ENCODE peak calls at places on chromosomes 2 and 18, in four cellular contexts. C is NB4, D is AG09319, E is left lung. L is an unnamed sample.

GRCh38 chr2:185208261-185208660 is 530.3 kb upstream of the FSIP2 start:
- DNase-seq in E (no peak), C (peak; percentile 55), D (no peak), L (no peak)

GRCh38 chr18:35215026-35215425 is 25.8 kb upstream of the ZNF397 start:
- DNase-seq in D (no peak), C (no peak), E (no peak), L (no peak)

GRCh38 chr2:105454801-105455485 is 56.1 kb upstream of the FHL2 start:
- DNase-seq in E (no peak), D (peak; percentile 88), C (peak; percentile 59), L (no peak)

GRCh38 chr2:144083211-144083610 is 436.7 kb downstream of the ZEB2 start:
- DNase-seq in D (no peak), C (no peak), E (peak; percentile 63), L (no peak)

GRCh38 chr2:199744676-199745075 is 106.3 kb downstream of the FTCDNL1 start:
- DNase-seq in E (no peak), C (no peak), D (no peak), L (no peak)

GRCh38 chr2:237534380-237534779 is 32.0 kb upstream of the PRLH start:
- DNase-seq in E (no peak), D (no peak), C (no peak), L (no peak)

GRCh38 chr18:60549338-60549960 is 176.9 kb upstream of the MC4R start:
- DNase-seq in E (no peak), D (peak; percentile 54), C (peak; percentile 69), L (no peak)

GRCh38 chr18:62710417-62710816 is 4.9 kb upstream of the PHLPP1 start:
- DNase-seq in D (no peak), E (no peak), C (no peak), L (no peak)

GRCh38 chr2:67309281-67309680 is 87.9 kb upstream of the ETAA1 start:
- DNase-seq in E (no peak), D (no peak), C (no peak), L (no peak)

GRCh38 chr2:216257089-216257488 is 115.2 kb downstream of the MARCHF4 start:
- DNase-seq in E (no peak), D (no peak), C (no peak), L (no peak)

GRCh38 chr2:7767902-7768301 is 850.7 kb downstream of the RNF144A start:
- DNase-seq in C (no peak), E (no peak), D (no peak), L (no peak)

GRCh38 chr2:22903616-22904015 is 481.4 kb upstream of the KLHL29 start:
- DNase-seq in E (no peak), C (no peak), D (no peak), L (no peak)

GRCh38 chr18:37188016-37188791 is 359.3 kb downstream of the KIAA1328 start:
- DNase-seq in D (no peak), E (no peak), C (no peak), L (no peak)

GRCh38 chr2:179201884-179202283 is 62.7 kb downstream of the SESTD1 start:
- DNase-seq in C (peak; percentile 23), E (no peak), D (no peak), L (no peak)

GRCh38 chr2:38377501-38378258 is 607 bp upstream of the ATL2 start:
- DNase-seq in D (peak; percentile 40), E (no peak), C (no peak), L (no peak)

GRCh38 chr2:30412392-30413321 is 34.4 kb upstream of the LCLAT1 start:
- DNase-seq in C (no peak), E (peak; percentile 41), D (no peak), L (no peak)

GRCh38 chr2:24613154-24613814 is 122.2 kb downstream of the NCOA1 start:
- DNase-seq in C (peak; percentile 82), E (no peak), D (peak; percentile 27), L (no peak)

GRCh38 chr18:30991397-30991796 is 51.1 kb downstream of the DSC3 start:
- DNase-seq in E (no peak), D (no peak), C (no peak), L (no peak)

GRCh38 chr2:64881037-64881492 is 108.1 kb upstream of the SLC1A4 start:
- DNase-seq in D (no peak), C (no peak), E (no peak), L (no peak)

GRCh38 chr18:48296581-48296980 is 112.6 kb downstream of the ZBTB7C start:
- DNase-seq in C (no peak), D (no peak), E (no peak), L (peak; percentile 34)

GRCh38 chr2:116098049-116098448 is 1655.6 kb downstream of the DPP10 start:
- DNase-seq in C (no peak), E (no peak), D (no peak), L (no peak)
- TF ChIP-seq CTCF in C (peak; percentile 13), E (no peak), D (no peak), L (no peak)

GRCh38 chr2:128469203-128469602 is 150.5 kb upstream of the HS6ST1 start:
- DNase-seq in C (peak; percentile 64), D (no peak), E (no peak), L (peak; percentile 33)
- TF ChIP-seq CTCF in C (peak; percentile 64), D (peak; percentile 10), E (no peak), L (peak; percentile 34)

GRCh38 chr2:119216994-119217393 is 6.6 kb upstream of the STEAP3 start:
- DNase-seq in C (no peak), E (no peak), D (no peak), L (no peak)
- TF ChIP-seq CTCF in C (no peak), E (no peak), D (no peak), L (no peak)

GRCh38 chr2:178194600-178195389 is 483 bp downstream of the OSBPL6 start:
- DNase-seq in D (no peak), C (peak; percentile 44), E (peak; percentile 42), L (peak; percentile 51)

GRCh38 chr2:178195390-178196166 is 1.3 kb downstream of the OSBPL6 start:
- DNase-seq in C (no peak), E (no peak), D (no peak), L (no peak)

GRCh38 chr2:178193496-178193822 is 853 bp upstream of the OSBPL6 start:
- DNase-seq in D (no peak), E (no peak), C (no peak), L (no peak)

GRCh38 chr2:178190938-178191910 is 3.1 kb upstream of the OSBPL6 start:
- DNase-seq in E (no peak), C (peak; percentile 4), D (no peak), L (no peak)

DNA sequence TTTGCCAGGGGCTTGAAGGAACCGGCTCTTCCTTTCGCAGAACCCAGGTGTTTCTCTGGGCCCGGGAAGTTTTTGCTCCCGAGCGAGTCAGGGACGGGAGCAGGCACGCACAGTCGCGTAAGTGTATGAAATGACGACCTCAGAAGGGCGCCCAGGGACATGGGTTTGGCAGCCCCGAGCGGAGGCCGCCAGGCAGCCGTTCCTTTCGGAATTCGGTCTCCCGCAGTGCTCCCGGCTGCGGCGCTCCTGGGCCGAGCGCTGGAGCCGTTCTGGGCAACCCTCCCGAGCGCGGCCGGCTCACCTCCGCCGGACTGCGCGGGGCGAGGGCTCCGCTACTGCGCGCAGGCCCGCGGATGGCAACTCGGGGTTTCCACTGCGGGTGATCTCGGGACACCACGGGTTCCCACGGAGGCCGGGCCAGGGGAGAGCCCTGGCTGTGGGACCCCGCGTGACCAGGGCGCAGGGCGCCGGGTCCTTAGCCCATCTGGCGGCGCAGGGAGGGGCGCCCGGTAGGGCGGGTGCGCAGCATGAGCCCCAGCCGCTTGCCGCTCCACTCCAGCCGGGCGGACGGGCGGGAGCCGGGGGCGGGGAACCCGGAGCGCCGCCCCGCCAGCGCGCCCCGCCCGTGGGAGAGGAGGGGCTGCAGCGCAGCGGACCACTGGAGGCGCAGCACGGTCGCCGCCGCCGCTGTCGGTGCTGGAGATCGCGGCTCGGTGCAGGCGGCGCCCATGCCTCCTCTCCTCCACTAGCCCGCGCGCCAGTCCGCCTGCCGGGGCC is at the start of gene OSBPL6:
- DNase-seq in C (peak; percentile 79), D (peak; percentile 56), E (peak; percentile 82), L (peak; percentile 78)
- TF ChIP-seq CTCF in C (no peak), D (no peak), E (peak; percentile 41), L (no peak)

L was measured in mesothelial cell of epicardium.